ENCODE peak calls at places on chromosomes 3 and 15, in ten cellular contexts. B is progenitor cell of endocrine pancreas; H is NCI-H69; Q is psoas muscle; R is NCI-H446; D is fibroblast of lung; Y is CD4-positive, alpha-beta T cell; J is AG09309; M is NCI-H1092; O is sciatic nerve. W is an unnamed sample.

GRCh38 chr15:63908986-63909385 is 75.2 kb upstream of the HERC1 start:
- DNase-seq in M (no peak), H (no peak), B (no peak), J (no peak), D (no peak), R (no peak), Q (no peak), O (no peak), Y (no peak), W (no peak)

GRCh38 chr3:69201658-69202057 is 79.3 kb upstream of the LMOD3 start:
- DNase-seq in H (peak), O (no peak), D (no peak), B (no peak), M (peak), R (no peak), J (no peak), Y (no peak), Q (no peak), W (no peak)

GRCh38 chr3:136836511-136837156 is 17.7 kb downstream of the SLC35G2 start:
- DNase-seq in Q (no peak), B (no peak), O (no peak), M (no peak), J (no peak), Y (no peak), D (no peak), R (peak), H (peak), W (no peak)

GRCh38 chr15:52067545-52067926 is 45.0 kb downstream of the BCL2L10 start:
- DNase-seq in J (no peak), Q (no peak), O (no peak), M (no peak), D (no peak), B (no peak), Y (no peak), R (no peak), H (no peak), W (no peak)

GRCh38 chr3:49785565-49786356 is 581 bp downstream of the IP6K1 start:
- DNase-seq in D (peak), R (no peak), B (peak), M (no peak), J (no peak), H (peak), Q (peak), Y (peak), O (no peak), W (peak)

GRCh38 chr3:41200669-41201021 is 1.3 kb downstream of the CTNNB1 start:
- DNase-seq in R (no peak), M (no peak), J (no peak), D (peak), Y (no peak), Q (no peak), H (peak), B (no peak), O (no peak), W (no peak)

GRCh38 chr15:65303687-65304392 is 637 bp upstream of the RNU5B-1 start:
- DNase-seq in D (peak), O (no peak), Q (peak), M (no peak), J (no peak), R (peak), Y (peak), B (no peak), H (peak), W (peak)

GRCh38 chr15:33149919-33150318 is 44.6 kb downstream of the FMN1 start:
- DNase-seq in Q (no peak), R (no peak), D (peak), Y (no peak), J (peak), M (no peak), H (no peak), B (no peak), O (no peak), W (no peak)

GRCh38 chr3:114892117-114892870 is 254.8 kb downstream of the ZBTB20 start:
- DNase-seq in Q (no peak), Y (no peak), B (no peak), D (no peak), R (peak), H (peak), J (no peak), M (peak), O (no peak), W (no peak)

GRCh38 chr15:47333758-47334157 is 383.5 kb upstream of the SEMA6D start:
- DNase-seq in D (no peak), R (no peak), Q (no peak), O (no peak), Y (no peak), H (no peak), B (no peak), J (no peak), M (no peak), W (no peak)

GRCh38 chr3:11084098-11084497 is 70.2 kb upstream of the HRH1 start:
- DNase-seq in J (no peak), Q (no peak), H (peak), B (no peak), D (no peak), R (no peak), Y (no peak), M (no peak), O (no peak), W (no peak)

GRCh38 chr3:187267306-187267705 is 24.2 kb downstream of the MASP1 start:
- DNase-seq in O (no peak), R (no peak), B (no peak), M (no peak), Q (no peak), Y (no peak), D (no peak), H (no peak), J (no peak), W (no peak)

GRCh38 chr3:46713898-46714552 is 3.6 kb downstream of the PRSS50 start:
- DNase-seq in Y (no peak), D (no peak), J (no peak), H (no peak), R (peak), O (peak), B (no peak), Q (peak), M (peak), W (no peak)

W was measured in GM23338.